ENCODE peak calls at places on chromosomes 13 and 19, in four cellular contexts. R, Q, D and J are unnamed samples.

GRCh38 chr19:11096210-11096841 is 7.1 kb downstream of the LDLR start:
- DNase-seq in R (no peak), Q (no peak), D (peak), J (peak)

GRCh38 chr19:5450482-5450881 is 4.7 kb upstream of the ZNRF4 start:
- DNase-seq in R (no peak), Q (no peak), D (no peak), J (no peak)

GRCh38 chr19:46205183-46205984 is 24.2 kb upstream of the IGFL1 start:
- DNase-seq in R (no peak), Q (no peak), D (no peak), J (no peak)

GRCh38 chr19:35027851-35028599 is 2.2 kb upstream of the SCN1B start:
- DNase-seq in R (no peak), Q (no peak), D (no peak), J (no peak)

GRCh38 chr13:39032150-39032549 is 5.7 kb downstream of the PROSER1 start:
- DNase-seq in R (no peak), Q (no peak), D (no peak), J (no peak)

GRCh38 chr13:57877596-57877995 is 246.1 kb downstream of the PCDH17 start:
- DNase-seq in R (no peak), Q (no peak), D (no peak), J (no peak)

GRCh38 chr19:37855098-37855497 is 51.3 kb downstream of the WDR87 start:
- DNase-seq in R (no peak), Q (peak), D (peak), J (peak)

GRCh38 chr19:56476671-56477428 is at the start of gene ZNF667:
- DNase-seq in R (peak), Q (no peak), D (peak), J (peak)

GRCh38 chr13:113559901-113560644 is 24.5 kb upstream of the TFDP1 start:
- DNase-seq in R (no peak), Q (peak), D (no peak), J (no peak)

GRCh38 chr13:28355822-28356371 is 139.0 kb downstream of the FLT1 start:
- DNase-seq in R (no peak), Q (no peak), D (peak), J (no peak)

GRCh38 chr19:18478545-18479311 is 40.8 kb upstream of the ISYNA1 start:
- DNase-seq in R (peak), Q (no peak), D (peak), J (peak)

GRCh38 chr19:19568802-19569756 is 31.0 kb downstream of the CILP2 start:
- DNase-seq in R (no peak), Q (no peak), D (peak), J (peak)

GRCh38 chr13:24261566-24261965 is 47.8 kb upstream of the C1QTNF9 start:
- DNase-seq in R (no peak), Q (no peak), D (no peak), J (no peak)

GRCh38 chr13:80721689-80722088 is 380.8 kb upstream of the SPRY2 start:
- DNase-seq in R (no peak), Q (no peak), D (no peak), J (no peak)

GRCh38 chr19:51749979-51750378 is 1.7 kb downstream of the FPR1 start:
- DNase-seq in R (no peak), Q (no peak), D (no peak), J (no peak)

GRCh38 chr19:45876411-45877197 is 9.3 kb downstream of the IRF2BP1 start:
- DNase-seq in R (peak), Q (peak), D (peak), J (no peak)

GRCh38 chr19:16435999-16436650 is 35.6 kb downstream of the EPS15L1 start:
- DNase-seq in R (no peak), Q (no peak), D (peak), J (no peak)
- H3K4me3 ChIP-seq in R (no peak), Q (no peak), D (no peak), J (no peak)

GRCh38 chr13:36820222-36820621 is 1.2 kb downstream of the RFXAP start:
- DNase-seq in R (no peak), Q (no peak), D (no peak), J (no peak)

GRCh38 chr13:36819064-36819810 is at the start of gene RFXAP:
- DNase-seq in R (peak), Q (peak), D (peak), J (peak)

GRCh38 chr13:36818483-36819063 is 449 bp upstream of the RFXAP start:
- DNase-seq in R (no peak), Q (no peak), D (no peak), J (no peak)

GRCh38 chr13:36819811-36820140 is 754 bp downstream of the RFXAP start:
- DNase-seq in R (no peak), Q (no peak), D (peak), J (no peak)

DNA sequence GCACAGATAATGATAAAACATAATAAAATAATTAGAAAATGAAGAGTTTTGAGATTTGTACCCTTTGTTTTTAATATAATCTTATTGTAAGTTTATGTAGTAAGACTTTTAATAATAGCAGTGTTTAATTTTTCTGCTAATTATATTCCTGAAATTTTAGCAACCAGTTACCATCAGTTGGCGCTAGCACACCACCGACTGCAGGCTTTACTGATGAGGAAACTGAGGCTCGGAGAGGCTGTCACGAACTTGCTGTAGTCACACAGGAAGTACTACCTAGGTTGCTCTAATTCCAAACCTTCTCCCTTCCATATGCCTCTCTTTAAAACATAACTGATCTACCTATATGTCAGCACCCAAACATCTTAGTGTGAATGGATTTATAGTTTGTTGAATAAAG is 1.0 kb upstream of the RFXAP start:
- DNase-seq in R (no peak), Q (no peak), D (no peak), J (no peak)
- TF ChIP-seq CTCF in R (no peak), Q (no peak), D (no peak), J (no peak)

GRCh38 chr13:48070942-48071341 is 24.0 kb downstream of the MED4 start:
- DNase-seq in R (no peak), Q (no peak), D (no peak), J (no peak)
- H3K4me3 ChIP-seq in R (no peak), Q (no peak), D (no peak), J (no peak)

DNA sequence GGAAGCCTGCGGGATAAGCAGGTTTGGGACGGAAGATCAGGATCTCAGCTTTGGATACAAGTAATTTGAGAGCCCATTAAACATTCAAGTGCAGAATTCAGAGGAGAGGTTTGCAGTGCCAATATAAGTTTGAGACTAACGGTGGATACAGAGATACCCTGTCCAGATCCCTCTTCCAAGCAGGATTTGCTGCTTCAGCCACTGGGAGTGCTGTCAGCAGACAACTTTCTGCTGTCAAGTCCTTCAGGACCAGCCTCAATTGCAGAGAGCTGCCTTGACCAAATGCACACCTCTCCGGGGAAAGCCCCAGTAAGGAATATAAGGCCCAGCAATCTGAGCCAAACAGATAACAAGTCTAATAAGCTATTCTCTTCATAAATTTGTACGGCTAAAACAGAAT is 46.1 kb upstream of the ZNF780A start:
- DNase-seq in R (no peak), Q (no peak), D (no peak), J (no peak)
- TF ChIP-seq CTCF in R (no peak), Q (no peak), D (peak), J (no peak)

GRCh38 chr19:1253514-1254080 is 5.2 kb downstream of the MIDN start:
- DNase-seq in R (no peak), Q (no peak), D (no peak), J (peak)

GRCh38 chr19:1251503-1252220 is 3.3 kb downstream of the MIDN start:
- DNase-seq in R (no peak), Q (no peak), D (no peak), J (peak)

GRCh38 chr19:1254081-1254527 is 5.7 kb downstream of the MIDN start:
- DNase-seq in R (no peak), Q (no peak), D (no peak), J (no peak)

GRCh38 chr19:1252221-1252817 is 3.9 kb downstream of the MIDN start:
- DNase-seq in R (peak), Q (peak), D (peak), J (peak)

DNA sequence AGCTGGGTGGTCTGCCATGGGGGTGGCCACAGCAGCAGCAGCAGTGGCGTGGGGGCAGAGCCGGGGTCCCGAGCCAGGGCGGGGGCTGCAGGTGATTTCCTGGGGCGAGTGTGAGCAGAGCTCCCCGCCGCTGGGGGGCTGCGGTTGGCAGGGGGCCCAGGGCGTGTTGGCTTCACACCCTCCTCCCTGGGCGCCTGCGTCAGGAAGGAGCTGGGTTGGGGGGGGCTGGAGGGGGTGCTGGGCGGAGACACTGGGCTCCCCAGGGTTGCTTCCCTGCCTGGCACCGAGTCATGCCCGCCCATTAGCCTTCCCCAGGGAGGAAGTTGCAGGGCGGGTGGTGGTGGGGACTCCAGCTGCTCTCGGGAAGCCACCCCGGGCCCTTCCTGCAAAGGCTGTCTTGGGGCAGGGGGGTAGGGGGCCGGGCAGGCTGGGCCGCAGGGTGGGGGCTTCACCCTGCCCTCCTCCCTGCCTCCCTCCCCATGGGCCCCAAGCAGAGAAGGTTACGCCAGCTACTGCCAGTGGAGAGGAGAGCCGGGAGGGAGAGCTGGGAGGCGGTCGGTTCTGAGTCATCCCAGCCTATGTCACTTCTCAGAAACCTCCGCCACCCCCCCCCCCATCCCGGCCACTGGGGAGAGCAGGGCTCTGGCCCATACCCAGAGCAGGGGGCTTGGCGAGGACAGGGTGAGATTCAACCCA is 4.6 kb downstream of the MIDN start:
- DNase-seq in R (peak), Q (peak), D (peak), J (peak)
- H3K4me3 ChIP-seq in R (peak), Q (peak), D (peak), J (peak)

DNA sequence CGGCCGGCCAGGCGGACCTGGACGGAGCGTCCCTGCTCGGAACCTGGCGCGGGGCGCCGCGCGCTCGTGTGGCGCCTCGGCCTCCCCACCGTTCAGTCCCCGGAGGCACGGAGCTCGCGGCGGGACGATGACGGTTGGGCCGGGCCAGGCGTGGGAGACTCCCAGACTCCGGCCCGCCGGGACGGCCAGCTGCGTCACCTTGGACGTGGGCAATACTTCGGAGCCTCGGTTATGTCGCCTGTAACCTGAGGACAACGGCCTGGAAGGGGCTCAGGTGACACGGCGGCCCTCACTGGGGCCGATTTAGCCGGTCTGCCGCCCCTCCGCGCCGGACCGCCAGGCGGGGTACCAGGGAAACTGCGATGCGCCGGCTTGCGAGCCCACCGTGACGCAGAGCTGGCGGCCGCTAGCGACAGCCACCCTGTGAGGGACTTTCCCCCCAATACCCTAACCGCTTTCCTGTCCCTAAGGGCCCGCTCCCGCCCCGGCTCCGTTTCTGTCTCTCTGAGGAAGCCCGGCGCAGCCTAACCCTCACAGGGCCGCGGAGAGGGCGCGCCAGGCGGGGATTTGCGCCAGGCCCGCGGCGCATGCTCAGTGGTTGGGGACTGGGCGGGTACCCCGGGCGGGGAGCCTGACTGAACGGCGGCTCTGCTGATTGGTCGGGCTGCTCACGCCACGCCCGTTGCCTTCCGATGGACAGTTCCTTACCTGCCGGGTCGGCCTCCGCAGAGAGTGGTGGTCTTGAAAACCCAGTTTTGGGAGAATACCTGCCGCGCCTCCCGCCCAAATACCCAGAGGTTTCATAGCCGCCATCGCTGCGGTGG is 109.5 kb upstream of the DOCK9 start:
- DNase-seq in R (peak), Q (peak), D (peak), J (peak)
- TF ChIP-seq CTCF in R (no peak), Q (peak), D (peak), J (peak)

DNA sequence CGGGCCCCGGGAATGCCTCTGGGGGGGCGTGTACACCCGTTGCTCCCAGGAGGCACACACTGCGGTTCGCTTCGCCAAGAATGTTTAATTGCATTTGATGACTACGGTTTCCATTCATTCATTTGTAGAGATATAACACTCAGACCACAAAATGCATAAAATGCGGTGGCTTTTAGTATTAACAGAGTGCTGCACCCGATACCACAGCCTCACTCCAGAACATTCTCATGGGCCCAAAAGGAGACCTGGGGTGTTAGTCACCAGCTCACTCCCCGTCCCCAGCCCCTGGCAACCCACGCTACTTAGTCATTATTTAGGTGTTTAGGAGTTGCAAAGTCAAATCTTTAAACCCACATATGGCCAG is 21.8 kb downstream of the HCN2 start:
- DNase-seq in R (no peak), Q (no peak), D (peak), J (peak)
- H3K4me3 ChIP-seq in R (no peak), Q (no peak), D (no peak), J (no peak)

DNA sequence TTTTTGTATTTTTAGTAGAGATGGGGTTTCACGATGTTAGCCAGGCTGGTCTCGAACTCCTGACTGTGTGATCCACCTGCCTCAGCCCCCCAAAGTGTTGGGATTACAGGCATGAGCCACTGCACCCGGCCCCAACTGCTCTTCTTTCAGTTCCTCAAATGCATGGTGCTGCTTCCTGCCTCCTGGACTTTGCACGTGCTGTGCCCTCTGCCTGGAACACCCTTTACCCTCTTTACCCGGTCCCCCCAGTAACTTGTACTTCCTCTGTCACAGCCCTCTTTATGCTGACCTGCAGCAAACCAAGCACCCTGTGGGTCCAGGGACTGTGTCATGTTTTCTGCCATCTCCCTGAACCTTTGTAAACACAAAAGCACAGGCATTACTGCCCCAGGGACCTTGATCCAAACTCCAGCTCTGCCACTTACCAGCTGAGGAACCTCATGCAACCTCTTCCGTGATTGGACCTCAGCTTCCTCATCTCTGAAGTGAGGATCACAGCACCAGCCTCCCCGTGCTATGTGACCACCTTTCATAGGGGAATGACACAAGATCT is 3.8 kb downstream of the BLVRB start:
- DNase-seq in R (peak), Q (peak), D (no peak), J (no peak)
- TF ChIP-seq CTCF in R (no peak), Q (no peak), D (no peak), J (no peak)

GRCh38 chr13:50842711-50843255 is 709 bp downstream of the DLEU7 start:
- DNase-seq in R (no peak), Q (no peak), D (no peak), J (no peak)
- H3K4me3 ChIP-seq in R (no peak), Q (peak), D (no peak), J (no peak)

GRCh38 chr13:71327266-71327665 is 539.7 kb downstream of the DACH1 start:
- DNase-seq in R (no peak), Q (no peak), D (no peak), J (no peak)
- TF ChIP-seq CTCF in R (no peak), Q (no peak), D (no peak), J (no peak)